ENCODE peak calls at places on chromosomes 7 and 10, in four cellular contexts. One of them, this sample, is unnamed.

GRCh38 chr10:36023939-36024338 is 381.8 kb upstream of the FZD8 start:
- DNase-seq in A549: peak; percentile 69
- DNase-seq in GM23338: peak; percentile 7
- DNase-seq in K562: no peak
- DNase-seq in this sample: peak; percentile 3

GRCh38 chr7:35035511-35035921 is 1.8 kb downstream of the DPY19L1 start:
- DNase-seq in K562: peak; percentile 72
- DNase-seq in A549: peak; percentile 75
- DNase-seq in GM23338: peak; percentile 60
- DNase-seq in this sample: peak; percentile 21

GRCh38 chr10:102003541-102003940 is 52.4 kb downstream of the ARMH3 start:
- DNase-seq in GM23338: no peak
- DNase-seq in K562: no peak
- DNase-seq in A549: no peak
- DNase-seq in this sample: no peak

GRCh38 chr7:116222501-116222900 is 12.2 kb downstream of the TES start:
- DNase-seq in K562: no peak
- DNase-seq in GM23338: no peak
- DNase-seq in A549: no peak
- DNase-seq in this sample: no peak

GRCh38 chr10:11091517-11092102 is 73.9 kb downstream of the CELF2 start:
- DNase-seq in A549: no peak
- DNase-seq in K562: no peak
- DNase-seq in GM23338: no peak
- DNase-seq in this sample: no peak

GRCh38 chr7:24971333-24972165 is 8.4 kb downstream of the OSBPL3 start:
- DNase-seq in A549: peak; percentile 22
- DNase-seq in GM23338: no peak
- DNase-seq in K562: peak; percentile 77
- DNase-seq in this sample: peak; percentile 80

GRCh38 chr10:88136712-88137111 is 273.3 kb downstream of the PTEN start:
- DNase-seq in GM23338: no peak
- DNase-seq in A549: no peak
- DNase-seq in K562: no peak
- DNase-seq in this sample: no peak

GRCh38 chr10:119315128-119316001 is 108.0 kb downstream of the GRK5 start:
- DNase-seq in A549: peak; percentile 85
- DNase-seq in GM23338: peak; percentile 43
- DNase-seq in K562: peak; percentile 62
- DNase-seq in this sample: peak; percentile 83

GRCh38 chr7:158820656-158821055 is 8.7 kb downstream of the ESYT2 start:
- DNase-seq in K562: no peak
- DNase-seq in GM23338: no peak
- DNase-seq in A549: no peak
- DNase-seq in this sample: no peak

GRCh38 chr7:65946895-65947294 is 35.1 kb downstream of the GUSB start:
- DNase-seq in K562: no peak
- DNase-seq in A549: peak; percentile 78
- DNase-seq in GM23338: no peak
- DNase-seq in this sample: peak; percentile 45

GRCh38 chr10:72952901-72953223 is 1.7 kb downstream of the PLA2G12B start:
- DNase-seq in K562: no peak
- DNase-seq in A549: no peak
- DNase-seq in GM23338: no peak
- DNase-seq in this sample: peak; percentile 71

GRCh38 chr10:79102056-79102874 is 33.5 kb downstream of the ZMIZ1 start:
- DNase-seq in A549: no peak
- DNase-seq in GM23338: peak; percentile 41
- DNase-seq in K562: peak; percentile 44
- DNase-seq in this sample: no peak

GRCh38 chr10:122417667-122418066 is 36.8 kb upstream of the ARMS2 start:
- DNase-seq in GM23338: no peak
- DNase-seq in A549: no peak
- DNase-seq in K562: no peak
- DNase-seq in this sample: no peak

GRCh38 chr7:40747856-40748255 is 613.1 kb downstream of the SUGCT start:
- DNase-seq in K562: no peak
- DNase-seq in A549: no peak
- DNase-seq in GM23338: no peak
- DNase-seq in this sample: no peak

GRCh38 chr10:133474833-133475734 is 21.3 kb downstream of the SCART1 start:
- DNase-seq in K562: no peak
- DNase-seq in GM23338: no peak
- DNase-seq in A549: no peak
- DNase-seq in this sample: no peak

GRCh38 chr10:78341953-78342614 is 308.4 kb downstream of the RPS24 start:
- DNase-seq in A549: no peak
- DNase-seq in GM23338: no peak
- DNase-seq in K562: no peak
- DNase-seq in this sample: no peak

GRCh38 chr7:35771776-35772175 is 29.1 kb upstream of the SEPTIN7 start:
- DNase-seq in A549: no peak
- DNase-seq in K562: no peak
- DNase-seq in GM23338: no peak
- DNase-seq in this sample: no peak

GRCh38 chr7:28291559-28291958 is 111.0 kb upstream of the JAZF1 start:
- DNase-seq in K562: no peak
- DNase-seq in GM23338: peak; percentile 96
- DNase-seq in A549: no peak
- DNase-seq in this sample: no peak

GRCh38 chr7:98568891-98569290 is 48.2 kb upstream of the NPTX2 start:
- DNase-seq in A549: no peak
- DNase-seq in GM23338: no peak
- DNase-seq in K562: no peak
- DNase-seq in this sample: no peak

GRCh38 chr10:133224076-133224475 is 5.9 kb upstream of the UTF1 start:
- DNase-seq in K562: no peak
- DNase-seq in A549: no peak
- DNase-seq in GM23338: no peak
- DNase-seq in this sample: no peak

GRCh38 chr7:82050134-82050533 is 280.3 kb upstream of the HGF start:
- DNase-seq in GM23338: peak; percentile 6
- DNase-seq in K562: no peak
- DNase-seq in A549: peak; percentile 95
- DNase-seq in this sample: peak; percentile 3

GRCh38 chr10:31697271-31698168 is 231.1 kb downstream of the ARHGAP12 start:
- DNase-seq in A549: no peak
- DNase-seq in GM23338: no peak
- DNase-seq in K562: no peak
- DNase-seq in this sample: no peak

GRCh38 chr7:151672706-151673105 is 153.0 kb upstream of the RHEB start:
- DNase-seq in K562: no peak
- DNase-seq in A549: no peak
- DNase-seq in GM23338: no peak
- DNase-seq in this sample: no peak

GRCh38 chr10:126935263-126935946 is 30.2 kb downstream of the DOCK1 start:
- DNase-seq in GM23338: no peak
- DNase-seq in K562: no peak
- DNase-seq in A549: no peak
- DNase-seq in this sample: no peak

GRCh38 chr10:86688398-86688921 is 20.1 kb downstream of the LDB3 start:
- DNase-seq in A549: peak; percentile 73
- DNase-seq in GM23338: peak; percentile 85
- DNase-seq in K562: peak; percentile 71
- DNase-seq in this sample: peak; percentile 48

GRCh38 chr7:135930565-135931423 is 46.4 kb downstream of the MTPN start:
- DNase-seq in K562: no peak
- DNase-seq in GM23338: peak; percentile 45
- DNase-seq in A549: peak; percentile 74
- DNase-seq in this sample: no peak

GRCh38 chr10:81872206-81872605 is 2.8 kb upstream of the NRG3 start:
- DNase-seq in K562: no peak
- DNase-seq in A549: no peak
- DNase-seq in GM23338: no peak
- DNase-seq in this sample: no peak

GRCh38 chr7:29748286-29749099 is 57.8 kb upstream of the WIPF3 start:
- DNase-seq in K562: peak; percentile 73
- DNase-seq in A549: peak; percentile 65
- DNase-seq in GM23338: peak; percentile 77
- DNase-seq in this sample: peak; percentile 38

GRCh38 chr7:74371381-74372059 is 82.2 kb upstream of the GTF2IRD1 start:
- DNase-seq in K562: peak; percentile 49
- DNase-seq in A549: no peak
- DNase-seq in GM23338: peak; percentile 91
- DNase-seq in this sample: no peak

GRCh38 chr7:26376208-26376917 is 84.7 kb downstream of the SNX10 start:
- DNase-seq in A549: peak; percentile 52
- DNase-seq in K562: no peak
- DNase-seq in GM23338: peak; percentile 91
- DNase-seq in this sample: peak; percentile 23

GRCh38 chr10:21208666-21209316 is 311.7 kb upstream of the NEBL start:
- DNase-seq in K562: peak; percentile 74
- DNase-seq in GM23338: peak; percentile 32
- DNase-seq in A549: peak; percentile 26
- DNase-seq in this sample: no peak

GRCh38 chr7:55070271-55070743 is 51.5 kb downstream of the EGFR start:
- DNase-seq in GM23338: no peak
- DNase-seq in K562: no peak
- DNase-seq in A549: no peak
- DNase-seq in this sample: peak; percentile 47

GRCh38 chr10:8460626-8461025 is 406.1 kb downstream of the GATA3 start:
- DNase-seq in A549: no peak
- DNase-seq in GM23338: no peak
- DNase-seq in K562: no peak
- DNase-seq in this sample: no peak

GRCh38 chr10:121339136-121339535 is 259.1 kb downstream of the FGFR2 start:
- DNase-seq in A549: no peak
- DNase-seq in GM23338: no peak
- DNase-seq in K562: no peak
- DNase-seq in this sample: no peak

GRCh38 chr7:52463341-52463740 is 572.1 kb upstream of the POM121L12 start:
- DNase-seq in A549: no peak
- DNase-seq in K562: no peak
- DNase-seq in GM23338: no peak
- DNase-seq in this sample: no peak

GRCh38 chr10:29849886-29850285 is 209.5 kb downstream of the JCAD start:
- DNase-seq in GM23338: no peak
- DNase-seq in A549: no peak
- DNase-seq in K562: no peak
- DNase-seq in this sample: no peak

GRCh38 chr7:146175716-146176115 is 59.1 kb downstream of the CNTNAP2 start:
- DNase-seq in GM23338: no peak
- DNase-seq in A549: no peak
- DNase-seq in K562: no peak
- DNase-seq in this sample: no peak

GRCh38 chr7:107995184-107996071 is 7.5 kb downstream of the LAMB1 start:
- DNase-seq in K562: peak; percentile 48
- DNase-seq in A549: peak; percentile 74
- DNase-seq in GM23338: peak; percentile 85
- DNase-seq in this sample: peak; percentile 82

GRCh38 chr7:133703547-133703946 is 423.6 kb upstream of the LRGUK start:
- DNase-seq in A549: no peak
- DNase-seq in K562: no peak
- DNase-seq in GM23338: no peak
- DNase-seq in this sample: no peak

GRCh38 chr7:85097844-85098243 is 89.0 kb downstream of the SEMA3D start:
- DNase-seq in K562: no peak
- DNase-seq in A549: no peak
- DNase-seq in GM23338: no peak
- DNase-seq in this sample: no peak
- TF ChIP-seq JUNB in K562: no peak
- TF ChIP-seq JUNB in A549: no peak
- TF ChIP-seq JUNB in GM23338: no peak
- TF ChIP-seq JUNB in this sample: no peak

GRCh38 chr7:50808282-50808888 is 25.7 kb upstream of the GRB10 start:
- DNase-seq in A549: no peak
- DNase-seq in K562: no peak
- DNase-seq in GM23338: no peak
- DNase-seq in this sample: no peak

GRCh38 chr7:50812109-50812508 is 29.4 kb upstream of the GRB10 start:
- DNase-seq in A549: no peak
- DNase-seq in GM23338: no peak
- DNase-seq in K562: no peak
- DNase-seq in this sample: no peak

GRCh38 chr7:50815138-50815537 is 32.4 kb upstream of the GRB10 start:
- DNase-seq in K562: no peak
- DNase-seq in GM23338: no peak
- DNase-seq in A549: no peak
- DNase-seq in this sample: no peak

GRCh38 chr7:50814166-50814565 is 31.5 kb upstream of the GRB10 start:
- DNase-seq in K562: no peak
- DNase-seq in GM23338: peak; percentile 60
- DNase-seq in A549: no peak
- DNase-seq in this sample: no peak

DNA sequence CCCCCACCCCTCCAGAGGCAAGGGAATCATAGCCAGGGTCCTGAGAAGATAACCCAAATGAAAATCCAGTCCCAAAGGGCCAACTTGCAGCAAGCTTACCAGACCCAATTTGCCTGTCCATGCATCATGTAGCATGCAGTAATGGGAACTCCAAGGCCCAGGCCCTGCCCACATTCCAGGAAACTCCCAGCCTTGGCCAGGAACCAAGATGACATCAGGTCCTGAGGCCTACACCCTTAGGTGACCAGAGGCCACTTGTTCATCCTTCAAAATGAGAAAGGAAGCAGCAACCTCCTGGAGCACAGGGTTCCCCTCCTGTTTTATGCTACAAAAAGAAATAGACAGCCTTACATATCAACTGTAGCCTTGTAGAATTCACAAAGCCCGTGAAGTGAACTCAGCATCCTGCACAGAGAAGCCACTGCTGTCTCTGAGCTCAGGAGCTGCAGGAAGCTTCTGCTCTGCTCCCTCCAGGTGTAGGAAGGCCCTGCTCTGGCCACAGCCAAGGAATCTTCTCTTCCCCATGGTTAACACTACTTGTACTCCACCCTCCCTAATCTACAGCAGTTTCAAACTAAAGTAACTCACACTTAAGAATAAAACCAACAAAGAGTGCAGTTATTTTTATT is 30.3 kb upstream of the GRB10 start:
- DNase-seq in GM23338: peak; percentile 13
- DNase-seq in K562: peak; percentile 64
- DNase-seq in A549: peak; percentile 88
- DNase-seq in this sample: peak; percentile 28
- TF ChIP-seq JUNB in GM23338: no peak
- TF ChIP-seq JUNB in K562: no peak
- TF ChIP-seq JUNB in A549: no peak
- TF ChIP-seq JUNB in this sample: no peak

DNA sequence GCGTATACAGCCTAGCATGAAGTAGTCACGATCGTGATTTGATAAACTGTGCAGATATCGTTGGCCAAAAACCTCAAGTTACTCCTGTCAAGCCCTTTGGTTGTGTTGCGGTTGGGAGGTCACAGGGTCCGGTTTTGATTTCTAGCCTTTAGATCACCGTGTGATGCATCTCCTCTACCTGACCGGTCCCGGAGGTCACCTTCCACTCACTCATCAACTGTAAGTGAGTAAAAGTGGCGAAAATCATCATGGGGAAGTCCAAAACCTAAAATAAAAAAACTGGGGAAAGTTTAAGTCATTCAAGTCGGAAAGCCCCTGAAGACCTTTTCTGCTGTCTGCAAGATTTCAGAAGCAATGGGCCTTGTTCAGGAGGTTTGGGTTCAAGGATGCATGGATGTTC is 62.8 kb downstream of the ADARB2 start:
- DNase-seq in K562: no peak
- DNase-seq in A549: no peak
- DNase-seq in GM23338: no peak
- DNase-seq in this sample: no peak
- TF ChIP-seq JUNB in K562: no peak
- TF ChIP-seq JUNB in A549: no peak
- TF ChIP-seq JUNB in GM23338: no peak
- TF ChIP-seq JUNB in this sample: no peak

GRCh38 chr7:1360521-1360971 is 98.7 kb downstream of the MICALL2 start:
- DNase-seq in A549: no peak
- DNase-seq in GM23338: no peak
- DNase-seq in K562: no peak
- DNase-seq in this sample: no peak
- TF ChIP-seq JUNB in A549: no peak
- TF ChIP-seq JUNB in GM23338: no peak
- TF ChIP-seq JUNB in K562: no peak
- TF ChIP-seq JUNB in this sample: no peak